ENCODE peak calls at places on chromosomes 7 and 10, in five cellular contexts. One of them, this sample, is unnamed. For H3K4me1, the result is how much of the 10 kb centered on the place peaks cover.

GRCh38 chr10:60203993-60204618 is 185.6 kb downstream of the ANK3 start:
- DNase-seq in body of pancreas: no peak
- DNase-seq in left ventricle myocardium inferior: no peak
- DNase-seq in colonic mucosa: no peak
- DNase-seq in neural progenitor cell: peak
- DNase-seq in this sample: no peak

GRCh38 chr7:102377-102711 is 90.0 kb upstream of the FAM20C start:
- DNase-seq in left ventricle myocardium inferior: no peak
- DNase-seq in colonic mucosa: no peak
- DNase-seq in neural progenitor cell: no peak
- DNase-seq in body of pancreas: no peak
- DNase-seq in this sample: no peak

GRCh38 chr10:27494116-27494515 is 10.0 kb upstream of the RAB18 start:
- DNase-seq in colonic mucosa: no peak
- DNase-seq in left ventricle myocardium inferior: no peak
- DNase-seq in neural progenitor cell: no peak
- DNase-seq in body of pancreas: no peak
- DNase-seq in this sample: no peak

GRCh38 chr7:51376420-51377092 is 59.9 kb upstream of the COBL start:
- DNase-seq in left ventricle myocardium inferior: no peak
- DNase-seq in body of pancreas: no peak
- DNase-seq in colonic mucosa: no peak
- DNase-seq in neural progenitor cell: no peak
- DNase-seq in this sample: no peak

GRCh38 chr7:30984359-30985107 is 20.8 kb downstream of the GHRHR start:
- DNase-seq in colonic mucosa: no peak
- DNase-seq in neural progenitor cell: peak
- DNase-seq in body of pancreas: no peak
- DNase-seq in left ventricle myocardium inferior: no peak
- DNase-seq in this sample: peak

GRCh38 chr10:31083765-31084184 is 52.1 kb upstream of the ZNF438 start:
- DNase-seq in body of pancreas: peak
- DNase-seq in neural progenitor cell: peak
- DNase-seq in colonic mucosa: peak
- DNase-seq in left ventricle myocardium inferior: no peak
- DNase-seq in this sample: peak

GRCh38 chr7:132575336-132575986 is 809 bp downstream of the PLXNA4 start:
- DNase-seq in colonic mucosa: peak
- DNase-seq in body of pancreas: peak
- DNase-seq in neural progenitor cell: peak
- DNase-seq in left ventricle myocardium inferior: peak
- DNase-seq in this sample: peak

GRCh38 chr7:81506609-81507008 is 263.2 kb downstream of the HGF start:
- DNase-seq in colonic mucosa: no peak
- DNase-seq in left ventricle myocardium inferior: no peak
- DNase-seq in neural progenitor cell: no peak
- DNase-seq in body of pancreas: no peak
- DNase-seq in this sample: no peak

GRCh38 chr7:35036361-35037171 is 719 bp downstream of the DPY19L1 start:
- DNase-seq in left ventricle myocardium inferior: peak
- DNase-seq in neural progenitor cell: peak
- DNase-seq in body of pancreas: peak
- DNase-seq in colonic mucosa: peak
- DNase-seq in this sample: peak

GRCh38 chr10:22992621-22993020 is 64.8 kb downstream of the ARMC3 start:
- DNase-seq in body of pancreas: peak
- DNase-seq in neural progenitor cell: no peak
- DNase-seq in colonic mucosa: no peak
- DNase-seq in left ventricle myocardium inferior: no peak
- DNase-seq in this sample: no peak

GRCh38 chr7:51311166-51311565 is 5.4 kb downstream of the COBL start:
- DNase-seq in left ventricle myocardium inferior: no peak
- DNase-seq in colonic mucosa: no peak
- DNase-seq in neural progenitor cell: peak
- DNase-seq in body of pancreas: no peak
- DNase-seq in this sample: peak

GRCh38 chr10:117804470-117805011 is 242.2 kb downstream of the RAB11FIP2 start:
- DNase-seq in left ventricle myocardium inferior: no peak
- DNase-seq in neural progenitor cell: peak
- DNase-seq in body of pancreas: no peak
- DNase-seq in colonic mucosa: no peak
- DNase-seq in this sample: no peak

GRCh38 chr7:491958-492713 is 27.5 kb downstream of the PDGFA start:
- DNase-seq in left ventricle myocardium inferior: peak
- DNase-seq in body of pancreas: no peak
- DNase-seq in neural progenitor cell: no peak
- DNase-seq in colonic mucosa: no peak
- DNase-seq in this sample: no peak

GRCh38 chr10:78155722-78156121 is 122.1 kb downstream of the RPS24 start:
- DNase-seq in body of pancreas: no peak
- DNase-seq in left ventricle myocardium inferior: no peak
- DNase-seq in neural progenitor cell: no peak
- DNase-seq in colonic mucosa: no peak
- DNase-seq in this sample: no peak

GRCh38 chr7:141550694-141551079 is 523 bp upstream of the AGK start:
- DNase-seq in body of pancreas: peak
- DNase-seq in left ventricle myocardium inferior: peak
- DNase-seq in neural progenitor cell: peak
- DNase-seq in colonic mucosa: peak
- DNase-seq in this sample: peak

GRCh38 chr7:22563621-22564241 is 63.7 kb upstream of the STEAP1B start:
- DNase-seq in colonic mucosa: no peak
- DNase-seq in neural progenitor cell: peak
- DNase-seq in body of pancreas: peak
- DNase-seq in left ventricle myocardium inferior: no peak
- DNase-seq in this sample: peak

GRCh38 chr7:149846436-149847046 is 8.4 kb downstream of the ZNF862 start:
- DNase-seq in body of pancreas: no peak
- DNase-seq in neural progenitor cell: no peak
- DNase-seq in colonic mucosa: no peak
- DNase-seq in left ventricle myocardium inferior: no peak
- DNase-seq in this sample: no peak

GRCh38 chr10:63547628-63548356 is 26.6 kb downstream of the REEP3 start:
- DNase-seq in left ventricle myocardium inferior: no peak
- DNase-seq in body of pancreas: peak
- DNase-seq in colonic mucosa: no peak
- DNase-seq in neural progenitor cell: no peak
- DNase-seq in this sample: no peak

GRCh38 chr10:77983384-77984341 is 45.7 kb downstream of the POLR3A start:
- DNase-seq in left ventricle myocardium inferior: no peak
- DNase-seq in body of pancreas: no peak
- DNase-seq in colonic mucosa: no peak
- DNase-seq in neural progenitor cell: no peak
- DNase-seq in this sample: no peak

GRCh38 chr7:159033956-159034938 is 110.4 kb downstream of the VIPR2 start:
- DNase-seq in left ventricle myocardium inferior: no peak
- DNase-seq in colonic mucosa: peak
- DNase-seq in body of pancreas: no peak
- DNase-seq in neural progenitor cell: no peak
- DNase-seq in this sample: peak

GRCh38 chr7:69598487-69599148 is 343 bp downstream of the AUTS2 start:
- DNase-seq in neural progenitor cell: peak
- DNase-seq in body of pancreas: no peak
- DNase-seq in left ventricle myocardium inferior: no peak
- DNase-seq in colonic mucosa: peak
- DNase-seq in this sample: no peak

DNA sequence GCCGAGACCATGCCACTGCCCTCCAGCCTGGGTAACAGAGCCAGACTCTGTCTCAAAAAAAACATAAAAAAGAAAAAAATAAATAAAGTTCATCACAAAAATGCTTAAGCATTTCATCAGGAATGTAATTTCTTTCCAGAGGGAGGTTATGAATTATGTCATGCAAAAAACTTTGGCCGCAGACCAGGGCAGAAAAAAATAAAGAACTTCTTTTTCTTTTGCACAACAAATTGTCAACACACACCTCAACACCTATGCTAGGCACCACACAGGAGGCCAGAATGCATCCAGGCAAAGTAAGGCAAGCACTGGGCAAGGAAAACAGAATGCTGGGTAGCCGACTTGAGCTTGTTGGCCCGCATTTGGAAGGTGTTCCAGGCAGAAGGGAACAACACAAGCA is 3.9 kb downstream of the C10orf62 start:
- DNase-seq in body of pancreas: peak
- DNase-seq in left ventricle myocardium inferior: no peak
- DNase-seq in colonic mucosa: no peak
- DNase-seq in neural progenitor cell: no peak
- DNase-seq in this sample: no peak
- H3K4me1 ChIP-seq in body of pancreas: under half
- H3K4me1 ChIP-seq in left ventricle myocardium inferior: under half
- H3K4me1 ChIP-seq in colonic mucosa: under half
- H3K4me1 ChIP-seq in neural progenitor cell: under half
- H3K4me1 ChIP-seq in this sample: under half

DNA sequence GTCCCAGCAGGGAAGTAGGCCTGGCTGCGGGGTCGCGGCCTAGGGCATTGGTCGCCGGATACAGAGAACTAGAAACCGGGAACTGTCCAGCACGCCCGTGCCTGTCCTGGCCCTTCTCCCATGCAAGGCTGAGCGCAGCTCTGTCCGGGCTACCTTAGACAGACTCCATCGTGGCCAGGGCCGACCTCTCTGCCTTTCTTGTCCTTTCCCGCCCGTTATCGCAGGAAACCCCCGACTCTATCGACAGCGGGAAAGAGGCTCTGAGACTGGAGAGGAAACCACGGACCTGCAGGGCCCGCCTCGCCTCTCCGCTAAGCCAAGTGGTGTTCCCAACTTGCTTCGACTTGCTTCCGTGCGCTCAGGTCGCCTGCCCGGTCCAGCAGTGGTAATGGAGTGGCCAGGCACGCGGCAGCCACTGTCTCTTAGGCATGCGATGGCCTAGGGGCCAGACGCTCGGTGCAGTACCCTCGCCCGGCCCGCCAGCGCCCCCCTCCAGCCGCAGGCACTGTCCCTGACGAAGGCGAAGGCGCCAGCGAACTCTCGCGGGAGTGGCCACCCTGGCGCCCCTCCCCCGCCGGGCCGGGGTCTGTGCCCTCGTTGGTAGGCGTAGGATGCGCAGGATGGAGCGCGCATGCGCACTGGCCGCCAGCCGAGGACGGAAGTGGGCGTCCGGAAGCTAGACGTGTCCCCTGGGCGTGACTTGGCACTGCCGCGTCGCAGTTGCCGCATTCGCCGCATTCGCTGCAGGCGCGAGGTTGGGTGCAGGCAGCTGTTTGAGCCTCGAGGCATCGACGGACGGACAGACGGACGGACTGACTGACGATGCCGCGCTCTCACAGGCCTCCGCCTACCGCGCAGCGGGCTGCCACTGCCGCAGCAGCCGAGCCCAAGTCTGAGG is 54.4 kb downstream of the MCMBP start:
- DNase-seq in neural progenitor cell: peak
- DNase-seq in colonic mucosa: peak
- DNase-seq in body of pancreas: peak
- DNase-seq in left ventricle myocardium inferior: peak
- DNase-seq in this sample: peak
- TF ChIP-seq CTCF in neural progenitor cell: peak
- TF ChIP-seq CTCF in colonic mucosa: no peak
- TF ChIP-seq CTCF in body of pancreas: no peak
- TF ChIP-seq CTCF in left ventricle myocardium inferior: no peak
- TF ChIP-seq CTCF in this sample: peak

GRCh38 chr7:127819975-127820778 is 168.2 kb downstream of the SND1 start:
- DNase-seq in body of pancreas: no peak
- DNase-seq in colonic mucosa: no peak
- DNase-seq in left ventricle myocardium inferior: no peak
- DNase-seq in neural progenitor cell: no peak
- DNase-seq in this sample: no peak
- H3K4me1 ChIP-seq in body of pancreas: under half
- H3K4me1 ChIP-seq in colonic mucosa: under half
- H3K4me1 ChIP-seq in left ventricle myocardium inferior: under half
- H3K4me1 ChIP-seq in neural progenitor cell: under half
- H3K4me1 ChIP-seq in this sample: under half

GRCh38 chr10:70672993-70673928 is 955 bp downstream of the ADAMTS14 start:
- DNase-seq in neural progenitor cell: no peak
- DNase-seq in left ventricle myocardium inferior: peak
- DNase-seq in colonic mucosa: no peak
- DNase-seq in body of pancreas: no peak
- DNase-seq in this sample: no peak

GRCh38 chr10:70669732-70670317 is 2.5 kb upstream of the ADAMTS14 start:
- DNase-seq in left ventricle myocardium inferior: no peak
- DNase-seq in body of pancreas: no peak
- DNase-seq in neural progenitor cell: no peak
- DNase-seq in colonic mucosa: no peak
- DNase-seq in this sample: no peak

GRCh38 chr10:70671229-70671588 is 1.1 kb upstream of the ADAMTS14 start:
- DNase-seq in left ventricle myocardium inferior: no peak
- DNase-seq in neural progenitor cell: no peak
- DNase-seq in colonic mucosa: no peak
- DNase-seq in body of pancreas: no peak
- DNase-seq in this sample: no peak

GRCh38 chr10:70672165-70672992 is at the start of gene ADAMTS14:
- DNase-seq in left ventricle myocardium inferior: peak
- DNase-seq in colonic mucosa: no peak
- DNase-seq in neural progenitor cell: peak
- DNase-seq in body of pancreas: no peak
- DNase-seq in this sample: peak

GRCh38 chr10:70671619-70672164 is 614 bp upstream of the ADAMTS14 start:
- DNase-seq in neural progenitor cell: no peak
- DNase-seq in colonic mucosa: no peak
- DNase-seq in left ventricle myocardium inferior: no peak
- DNase-seq in body of pancreas: no peak
- DNase-seq in this sample: no peak
- TF ChIP-seq CTCF in neural progenitor cell: no peak
- TF ChIP-seq CTCF in colonic mucosa: no peak
- TF ChIP-seq CTCF in left ventricle myocardium inferior: peak
- TF ChIP-seq CTCF in body of pancreas: no peak
- TF ChIP-seq CTCF in this sample: peak

GRCh38 chr7:101740981-101741725 is 76.3 kb upstream of the CUX1 start:
- DNase-seq in left ventricle myocardium inferior: no peak
- DNase-seq in colonic mucosa: no peak
- DNase-seq in neural progenitor cell: no peak
- DNase-seq in body of pancreas: no peak
- DNase-seq in this sample: no peak
- H3K4me1 ChIP-seq in left ventricle myocardium inferior: under half
- H3K4me1 ChIP-seq in colonic mucosa: under half
- H3K4me1 ChIP-seq in neural progenitor cell: under half
- H3K4me1 ChIP-seq in body of pancreas: under half
- H3K4me1 ChIP-seq in this sample: under half

DNA sequence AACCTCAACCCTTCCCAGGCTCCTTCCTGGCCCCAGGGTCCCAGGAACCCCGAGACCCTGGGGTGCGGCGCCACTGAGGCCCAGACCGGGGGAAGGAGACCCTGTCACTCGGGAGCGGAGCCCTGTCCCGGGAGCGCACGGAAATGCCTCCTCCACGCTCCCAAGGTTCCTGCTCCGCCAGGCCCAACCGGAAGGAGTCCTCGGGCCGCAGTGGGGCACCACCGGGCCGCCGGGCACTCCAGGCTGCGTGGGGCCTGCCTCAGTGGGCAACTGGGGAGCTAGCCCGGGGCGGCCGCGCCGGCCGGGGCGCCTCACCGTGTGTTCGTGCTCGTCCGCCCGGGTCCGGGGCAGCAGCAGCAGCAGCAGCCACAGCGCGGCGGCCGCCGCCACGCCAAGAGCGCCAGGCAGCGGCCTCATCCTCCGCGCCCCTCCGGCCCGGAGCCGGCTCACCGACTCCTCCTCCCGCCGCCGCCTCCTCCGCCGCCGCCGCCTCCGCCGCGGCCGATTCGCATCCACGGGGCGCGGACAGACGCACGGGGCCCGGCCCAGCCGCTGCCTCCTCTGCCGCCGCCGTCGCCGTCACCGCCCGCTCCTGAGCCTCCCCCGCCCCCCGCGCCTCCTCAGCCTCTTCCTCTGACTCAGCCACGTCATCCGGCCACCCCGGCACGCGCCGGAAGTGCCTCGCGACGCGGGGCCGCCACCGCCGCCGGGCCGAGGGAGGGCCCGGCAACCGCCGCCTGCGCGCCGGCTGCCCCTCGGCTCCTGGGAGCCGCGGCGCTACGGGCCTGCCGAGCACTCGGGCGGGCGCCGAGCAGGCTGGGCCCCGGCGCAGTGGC is at the start of gene TM9SF3:
- DNase-seq in colonic mucosa: peak
- DNase-seq in body of pancreas: peak
- DNase-seq in neural progenitor cell: peak
- DNase-seq in left ventricle myocardium inferior: peak
- DNase-seq in this sample: peak
- TF ChIP-seq CTCF in colonic mucosa: no peak
- TF ChIP-seq CTCF in body of pancreas: peak
- TF ChIP-seq CTCF in neural progenitor cell: no peak
- TF ChIP-seq CTCF in left ventricle myocardium inferior: no peak
- TF ChIP-seq CTCF in this sample: peak

This sample was measured in endodermal cell.